ENCODE peak calls at places on chromosomes 6 and 20, in nine cellular contexts. P, X, D, U, K, R, C, H and I are unnamed samples.

GRCh38 chr6:169795196-169795595 is 43.8 kb downstream of the ERMARD start:
- DNase-seq in P (no peak), X (no peak), D (no peak), U (no peak), K (no peak), R (no peak), C (no peak), H (peak), I (no peak)

GRCh38 chr6:41736800-41737555 is 1.6 kb upstream of the TFEB start:
- DNase-seq in P (peak), X (no peak), D (peak), U (no peak), K (no peak), R (no peak), C (no peak), H (no peak), I (no peak)

GRCh38 chr6:158414900-158415299 is 102.6 kb downstream of the TULP4 start:
- DNase-seq in P (no peak), X (no peak), D (no peak), U (peak), K (no peak), R (peak), C (peak), H (no peak), I (no peak)

GRCh38 chr6:153994811-153995210 is 44.2 kb upstream of the OPRM1 start:
- DNase-seq in P (no peak), X (no peak), D (no peak), U (no peak), K (no peak), R (no peak), C (no peak), H (no peak), I (no peak)

GRCh38 chr6:93008385-93008784 is 411.0 kb downstream of the EPHA7 start:
- DNase-seq in P (no peak), X (no peak), D (no peak), U (no peak), K (no peak), R (no peak), C (no peak), H (no peak), I (no peak)

GRCh38 chr20:18588554-18589043 is 745 bp downstream of the DTD1 start:
- DNase-seq in P (no peak), X (no peak), D (no peak), U (no peak), K (no peak), R (no peak), C (no peak), H (no peak), I (no peak)

GRCh38 chr6:89564752-89565427 is 73.7 kb downstream of the LYRM2 start:
- DNase-seq in P (no peak), X (no peak), D (no peak), U (peak), K (no peak), R (no peak), C (no peak), H (no peak), I (no peak)

GRCh38 chr20:10655723-10656122 is 18.1 kb downstream of the JAG1 start:
- DNase-seq in P (no peak), X (no peak), D (no peak), U (no peak), K (no peak), R (no peak), C (no peak), H (no peak), I (no peak)

GRCh38 chr20:61773926-61774587 is 291.6 kb downstream of the TAF4 start:
- DNase-seq in P (no peak), X (no peak), D (no peak), U (no peak), K (no peak), R (no peak), C (no peak), H (no peak), I (no peak)

GRCh38 chr6:44176935-44177509 is 18.4 kb downstream of the CAPN11 start:
- DNase-seq in P (no peak), X (no peak), D (peak), U (no peak), K (no peak), R (no peak), C (no peak), H (no peak), I (no peak)

GRCh38 chr6:100417037-100417436 is 47.7 kb downstream of the SIM1 start:
- DNase-seq in P (no peak), X (no peak), D (no peak), U (no peak), K (no peak), R (no peak), C (no peak), H (no peak), I (no peak)

GRCh38 chr6:101268541-101268940 is 125.0 kb upstream of the GRIK2 start:
- DNase-seq in P (no peak), X (no peak), D (no peak), U (no peak), K (no peak), R (no peak), C (no peak), H (no peak), I (no peak)

GRCh38 chr20:23060629-23061028 is 11.2 kb upstream of the THBD start:
- DNase-seq in P (no peak), X (no peak), D (no peak), U (no peak), K (no peak), R (no peak), C (no peak), H (no peak), I (no peak)

GRCh38 chr6:41288025-41288777 is 1.7 kb upstream of the TREM1 start:
- DNase-seq in P (no peak), X (no peak), D (no peak), U (no peak), K (no peak), R (no peak), C (peak), H (no peak), I (no peak)

GRCh38 chr20:22927537-22927936 is 107.6 kb upstream of the SSTR4 start:
- DNase-seq in P (no peak), X (no peak), D (no peak), U (no peak), K (no peak), R (no peak), C (no peak), H (no peak), I (no peak)

GRCh38 chr6:43255408-43256054 is 12.2 kb downstream of the TTBK1 start:
- DNase-seq in P (no peak), X (no peak), D (no peak), U (no peak), K (no peak), R (no peak), C (no peak), H (no peak), I (no peak)

GRCh38 chr6:138454976-138455706 is 44.2 kb downstream of the NHSL1 start:
- DNase-seq in P (peak), X (no peak), D (no peak), U (peak), K (peak), R (no peak), C (no peak), H (peak), I (no peak)
- H3K27ac ChIP-seq in P (peak), X (no peak), D (no peak), U (no peak), K (peak), R (no peak), C (no peak), H (peak), I (no peak)

GRCh38 chr6:133225560-133225959 is 15.6 kb upstream of the EYA4 start:
- DNase-seq in P (no peak), X (no peak), D (no peak), U (no peak), K (no peak), R (no peak), C (no peak), H (no peak), I (no peak)

GRCh38 chr6:133235219-133235618 is 5.9 kb upstream of the EYA4 start:
- DNase-seq in P (no peak), X (no peak), D (no peak), U (no peak), K (no peak), R (no peak), C (no peak), H (no peak), I (no peak)

GRCh38 chr6:133227344-133227743 is 13.8 kb upstream of the EYA4 start:
- DNase-seq in P (no peak), X (no peak), D (no peak), U (no peak), K (no peak), R (no peak), C (no peak), H (no peak), I (no peak)

GRCh38 chr6:133230022-133230421 is 11.1 kb upstream of the EYA4 start:
- DNase-seq in P (no peak), X (no peak), D (no peak), U (no peak), K (no peak), R (no peak), C (no peak), H (no peak), I (no peak)
- TF ChIP-seq CTCF in P (no peak), X (no peak), D (no peak), U (no peak), K (no peak), R (no peak), C (no peak), H (no peak), I (no peak)

DNA sequence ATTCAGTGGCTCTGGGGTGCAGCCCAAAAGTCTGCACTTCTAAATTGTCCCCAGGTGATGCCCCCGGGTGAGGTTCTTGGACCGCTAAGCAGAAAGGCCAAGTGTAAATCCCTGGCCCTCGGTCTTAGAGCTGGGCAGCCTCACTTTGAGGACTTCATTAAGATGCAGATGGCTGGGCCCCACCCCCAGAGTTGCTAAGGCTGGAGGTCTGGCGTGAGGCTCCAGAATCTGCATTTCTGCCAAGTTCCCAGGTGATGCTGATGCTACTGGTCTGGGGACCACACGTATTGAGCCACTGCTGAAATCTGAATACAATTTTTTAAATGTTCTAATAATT is 735 bp upstream of the SLC23A2 start:
- DNase-seq in P (no peak), X (no peak), D (no peak), U (no peak), K (no peak), R (no peak), C (no peak), H (peak), I (no peak)
- H3K4me3 ChIP-seq in P (peak), X (peak), D (peak), U (no peak), K (peak), R (peak), C (no peak), H (peak), I (peak)

GRCh38 chr20:45771182-45771759 is 20.4 kb downstream of the WFDC3 start:
- DNase-seq in P (peak), X (peak), D (no peak), U (peak), K (peak), R (peak), C (peak), H (peak), I (no peak)

GRCh38 chr20:45768479-45768878 is 23.2 kb downstream of the WFDC3 start:
- DNase-seq in P (no peak), X (no peak), D (no peak), U (no peak), K (no peak), R (no peak), C (no peak), H (no peak), I (no peak)

GRCh38 chr20:45765307-45765910 is 26.3 kb downstream of the WFDC3 start:
- DNase-seq in P (no peak), X (no peak), D (no peak), U (no peak), K (no peak), R (no peak), C (no peak), H (no peak), I (no peak)

DNA sequence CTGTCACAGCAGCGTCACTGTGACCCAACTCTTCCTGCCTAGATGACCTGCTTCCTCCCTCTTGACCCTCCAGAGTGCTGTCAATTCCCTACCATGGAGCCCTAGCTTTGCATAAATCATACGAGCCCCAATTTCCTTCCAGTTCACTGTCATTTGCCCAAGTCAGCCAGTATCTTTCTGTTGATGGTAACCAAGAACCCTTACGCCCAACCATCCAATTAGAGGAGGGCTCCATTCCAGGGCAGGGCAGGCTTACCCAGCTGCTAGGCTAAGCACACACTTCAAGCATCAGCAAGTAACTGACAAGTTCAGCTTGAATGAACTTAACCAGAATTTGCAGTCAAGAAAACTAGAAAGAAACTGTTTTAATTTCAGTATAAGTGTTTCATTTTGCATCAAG is 25.7 kb downstream of the WFDC3 start:
- DNase-seq in P (no peak), X (peak), D (no peak), U (no peak), K (no peak), R (no peak), C (no peak), H (no peak), I (no peak)
- H3K27ac ChIP-seq in P (no peak), X (no peak), D (no peak), U (no peak), K (no peak), R (no peak), C (no peak), H (no peak), I (no peak)

GRCh38 chr6:73308712-73309533 is 45.2 kb downstream of the DPPA5 start:
- DNase-seq in P (no peak), X (peak), D (no peak), U (peak), K (peak), R (no peak), C (no peak), H (no peak), I (no peak)
- TF ChIP-seq CTCF in P (no peak), X (peak), D (no peak), U (peak), K (peak), R (peak), C (peak), H (no peak), I (no peak)

GRCh38 chr20:64062596-64063388 is at the start of gene TCEA2:
- DNase-seq in P (peak), X (peak), D (peak), U (peak), K (peak), R (peak), C (peak), H (peak), I (peak)
- H3K4me3 ChIP-seq in P (peak), X (peak), D (peak), U (peak), K (peak), R (peak), C (peak), H (peak), I (peak)

GRCh38 chr6:75386050-75386770 is 101.6 kb upstream of the TMEM30A start:
- DNase-seq in P (no peak), X (no peak), D (no peak), U (peak), K (no peak), R (no peak), C (peak), H (no peak), I (no peak)
- H3K27ac ChIP-seq in P (no peak), X (no peak), D (no peak), U (no peak), K (no peak), R (no peak), C (no peak), H (no peak), I (no peak)

GRCh38 chr6:3403244-3404154 is 53.4 kb downstream of the SLC22A23 start:
- DNase-seq in P (peak), X (no peak), D (no peak), U (no peak), K (no peak), R (no peak), C (no peak), H (peak), I (peak)
- TF ChIP-seq CTCF in P (no peak), X (no peak), D (no peak), U (no peak), K (no peak), R (no peak), C (no peak), H (no peak), I (no peak)

GRCh38 chr20:46683620-46683938 is 5.7 kb downstream of the TP53RK start:
- DNase-seq in P (no peak), X (no peak), D (no peak), U (no peak), K (no peak), R (no peak), C (no peak), H (no peak), I (no peak)
- H3K4me3 ChIP-seq in P (peak), X (no peak), D (peak), U (peak), K (no peak), R (peak), C (peak), H (no peak), I (peak)

DNA sequence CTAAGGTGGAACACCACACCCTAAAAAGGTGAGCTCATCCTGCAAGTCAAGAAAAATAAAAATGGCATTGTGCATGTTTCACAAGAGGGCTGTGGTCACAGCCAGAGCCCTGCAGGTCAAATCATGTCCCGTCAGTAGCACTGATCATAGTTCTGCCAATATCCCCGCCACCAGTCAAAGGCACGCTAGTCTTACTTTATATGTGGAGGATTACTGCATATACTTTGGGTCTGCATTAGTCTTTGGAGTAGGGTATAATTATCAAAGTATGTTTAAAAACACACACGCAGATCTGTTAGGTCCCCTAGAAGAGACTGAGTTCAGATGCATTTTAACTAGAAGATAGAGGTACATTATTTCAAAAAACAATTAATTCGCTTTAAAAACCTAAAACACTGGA is 1.8 kb downstream of the PERP start:
- DNase-seq in P (no peak), X (no peak), D (no peak), U (no peak), K (no peak), R (no peak), C (no peak), H (peak), I (no peak)
- H3K27ac ChIP-seq in P (peak), X (no peak), D (no peak), U (no peak), K (peak), R (no peak), C (no peak), H (peak), I (no peak)